ENCODE peak calls at places on chromosome 12, in eight cellular contexts. I, P, M, S, F, G, R and U are unnamed samples.
A peak's percentile ranks its signal among the peaks of the same experiment; 100 is the strongest.

GRCh38 chr12:110339184-110339952 is 58.3 kb downstream of the ATP2A2 start:
- DNase-seq in I (no peak), P (no peak), M (no peak), S (no peak), F (no peak), G (no peak), R (no peak), U (no peak)

GRCh38 chr12:99386907-99387306 is 260.6 kb upstream of the GARIN6 start:
- DNase-seq in I (peak; percentile 65), P (peak; percentile 3), M (no peak), S (no peak), F (peak; percentile 8), G (peak; percentile 48), R (peak; percentile 59), U (no peak)

GRCh38 chr12:25459541-25459951 is 93.5 kb downstream of the LMNTD1 start:
- DNase-seq in I (no peak), P (no peak), M (no peak), S (no peak), F (no peak), G (no peak), R (no peak), U (no peak)

GRCh38 chr12:12791756-12792346 is 6.4 kb downstream of the APOLD1 start:
- DNase-seq in I (no peak), P (peak; percentile 69), M (no peak), S (no peak), F (peak; percentile 22), G (no peak), R (peak; percentile 59), U (no peak)

GRCh38 chr12:47034661-47035060 is 44.8 kb upstream of the PCED1B start:
- DNase-seq in I (no peak), P (no peak), M (no peak), S (no peak), F (peak; percentile 41), G (no peak), R (no peak), U (no peak)

GRCh38 chr12:47602330-47602729 is 103.5 kb downstream of the RPAP3 start:
- DNase-seq in I (no peak), P (no peak), M (peak; percentile 35), S (no peak), F (peak; percentile 52), G (no peak), R (no peak), U (no peak)

GRCh38 chr12:48995061-48995879 is 3.9 kb downstream of the DDN start:
- DNase-seq in I (peak; percentile 94), P (peak; percentile 98), M (peak; percentile 77), S (peak; percentile 86), F (peak; percentile 73), G (peak; percentile 67), R (peak; percentile 93), U (peak; percentile 88)

GRCh38 chr12:48118491-48118890 is 673 bp upstream of the PFKM start:
- DNase-seq in I (no peak), P (no peak), M (no peak), S (no peak), F (no peak), G (no peak), R (peak; percentile 8), U (no peak)

GRCh38 chr12:94997061-94997460 is 6.4 kb downstream of the NDUFA12 start:
- DNase-seq in I (no peak), P (no peak), M (no peak), S (no peak), F (no peak), G (no peak), R (no peak), U (no peak)

GRCh38 chr12:9925746-9926393 is 6.3 kb downstream of the CLEC2A start:
- DNase-seq in I (peak; percentile 75), P (peak; percentile 7), M (peak; percentile 60), S (no peak), F (peak; percentile 41), G (peak; percentile 9), R (peak; percentile 30), U (no peak)

DNA sequence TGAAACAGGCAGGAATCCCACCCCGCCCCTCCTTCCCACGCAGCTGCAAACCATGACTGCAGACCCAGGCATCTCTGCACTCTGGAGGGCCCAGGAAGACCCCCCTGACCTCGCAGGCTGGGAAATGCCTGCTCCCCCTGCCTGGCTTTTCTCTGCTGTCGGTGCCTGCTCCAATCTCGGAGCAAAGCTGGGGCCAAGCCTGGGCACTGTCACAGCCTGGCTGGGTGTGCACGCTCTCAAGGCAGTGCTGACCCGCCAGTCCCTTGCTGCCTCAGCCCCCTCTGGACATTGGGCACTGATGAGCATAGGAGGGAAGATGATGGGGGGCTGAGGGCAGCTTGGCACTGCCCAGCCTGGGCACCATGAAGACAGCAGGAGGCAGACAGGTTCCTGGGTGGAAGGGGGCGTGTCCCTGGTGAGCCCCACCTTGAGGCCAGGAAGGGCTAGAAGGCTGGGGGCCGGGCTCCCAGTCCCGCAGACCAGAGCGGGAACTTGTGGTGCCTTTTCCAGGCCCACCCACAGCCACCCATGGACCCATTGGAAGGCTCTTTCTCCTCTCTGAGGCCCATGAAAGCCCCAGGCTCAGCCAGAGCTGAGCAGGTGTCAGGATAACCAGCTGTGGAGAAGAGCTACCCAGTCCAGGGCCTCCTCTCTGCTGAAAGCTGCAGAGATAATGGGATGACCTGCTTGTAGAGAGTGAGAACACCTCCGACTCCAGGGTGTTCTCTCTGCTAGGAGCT is 10.7 kb upstream of the ZNF605 start:
- DNase-seq in I (no peak), P (no peak), M (no peak), S (no peak), F (no peak), G (no peak), R (no peak), U (no peak)
- H3K9me3 ChIP-seq in I (no peaks in the 10 kb centered on the region), P (no peaks in the 10 kb centered on the region), M (no peaks in the 10 kb centered on the region), S (peaks cover 11% of the 10 kb centered on the region), F (peaks cover 31% of the 10 kb centered on the region), G (peaks cover 78% of the 10 kb centered on the region), R (no peaks in the 10 kb centered on the region), U (peaks cover 15% of the 10 kb centered on the region)

DNA sequence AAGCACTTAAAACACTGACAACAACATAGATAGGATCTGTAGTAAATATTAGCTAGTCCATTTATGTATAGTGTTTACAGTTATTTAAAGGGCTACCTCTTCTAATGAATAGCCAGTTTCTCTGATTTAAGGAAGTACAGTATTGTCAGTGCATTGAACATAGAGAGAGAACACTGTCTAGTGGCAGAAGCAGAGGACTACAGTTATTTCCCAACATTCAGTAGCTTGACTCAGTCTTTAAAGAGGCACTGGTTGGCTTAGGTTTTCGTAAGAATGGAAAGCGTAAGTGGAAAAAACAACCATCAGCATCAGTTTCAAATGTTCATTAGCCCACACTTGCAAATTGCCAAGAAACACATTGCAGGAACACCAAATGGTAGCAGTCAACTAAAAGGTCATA is 125.0 kb upstream of the HMGA2 start:
- DNase-seq in I (no peak), P (no peak), M (peak; percentile 43), S (no peak), F (peak; percentile 65), G (no peak), R (no peak), U (no peak)
- TF ChIP-seq CTCF in I (no peak), P (peak; percentile 51), M (peak; percentile 6), S (no peak), F (peak; percentile 54), G (no peak), R (peak; percentile 53), U (no peak)

GRCh38 chr12:69918287-69918686 is 93.3 kb downstream of the MYRFL start:
- DNase-seq in I (no peak), P (no peak), M (no peak), S (no peak), F (no peak), G (no peak), R (no peak), U (no peak)

GRCh38 chr12:69910739-69911138 is 85.7 kb downstream of the MYRFL start:
- DNase-seq in I (no peak), P (no peak), M (no peak), S (no peak), F (no peak), G (no peak), R (no peak), U (no peak)

GRCh38 chr12:69916541-69917270 is 91.7 kb downstream of the MYRFL start:
- DNase-seq in I (no peak), P (no peak), M (no peak), S (no peak), F (no peak), G (no peak), R (no peak), U (no peak)

GRCh38 chr12:69919565-69919964 is 94.5 kb downstream of the MYRFL start:
- DNase-seq in I (no peak), P (no peak), M (no peak), S (no peak), F (no peak), G (no peak), R (no peak), U (no peak)

DNA sequence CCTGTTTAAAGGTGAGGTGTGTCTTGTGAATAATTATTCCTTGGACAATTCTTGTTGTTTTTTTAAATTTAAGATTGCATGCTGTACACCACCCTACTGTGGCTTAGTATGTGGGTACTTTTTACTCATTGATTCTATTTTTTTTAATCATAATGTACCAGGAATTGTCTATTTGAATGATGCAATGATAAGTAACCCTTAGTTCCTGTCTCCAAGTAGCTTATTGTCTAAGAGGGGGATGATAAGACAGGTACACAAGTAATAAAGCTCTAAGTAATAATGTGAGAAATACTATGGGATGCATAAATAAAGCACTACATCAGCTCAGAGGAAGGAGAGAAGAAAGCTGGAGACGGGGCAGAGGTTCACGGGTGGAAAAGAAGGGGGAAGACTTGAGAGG is 90.9 kb downstream of the MYRFL start:
- DNase-seq in I (no peak), P (no peak), M (no peak), S (no peak), F (no peak), G (no peak), R (no peak), U (no peak)
- H3K27ac ChIP-seq in I (no peak overlapping the region), P (no peak overlapping the region), M (no peak overlapping the region), S (no peak overlapping the region), F (no peak overlapping the region), G (no peak overlapping the region), R (no peak overlapping the region), U (no peak overlapping the region)

GRCh38 chr12:112539221-112539620 is 120.5 kb downstream of the PTPN11 start:
- DNase-seq in I (no peak), P (no peak), M (no peak), S (no peak), F (no peak), G (no peak), R (no peak), U (no peak)

GRCh38 chr12:112546996-112547395 is 128.2 kb downstream of the PTPN11 start:
- DNase-seq in I (no peak), P (no peak), M (no peak), S (no peak), F (no peak), G (no peak), R (no peak), U (no peak)

GRCh38 chr12:112546339-112546738 is 127.6 kb downstream of the PTPN11 start:
- DNase-seq in I (no peak), P (no peak), M (no peak), S (no peak), F (no peak), G (no peak), R (no peak), U (no peak)

GRCh38 chr12:112540021-112540420 is 121.3 kb downstream of the PTPN11 start:
- DNase-seq in I (no peak), P (no peak), M (no peak), S (no peak), F (no peak), G (no peak), R (no peak), U (no peak)

DNA sequence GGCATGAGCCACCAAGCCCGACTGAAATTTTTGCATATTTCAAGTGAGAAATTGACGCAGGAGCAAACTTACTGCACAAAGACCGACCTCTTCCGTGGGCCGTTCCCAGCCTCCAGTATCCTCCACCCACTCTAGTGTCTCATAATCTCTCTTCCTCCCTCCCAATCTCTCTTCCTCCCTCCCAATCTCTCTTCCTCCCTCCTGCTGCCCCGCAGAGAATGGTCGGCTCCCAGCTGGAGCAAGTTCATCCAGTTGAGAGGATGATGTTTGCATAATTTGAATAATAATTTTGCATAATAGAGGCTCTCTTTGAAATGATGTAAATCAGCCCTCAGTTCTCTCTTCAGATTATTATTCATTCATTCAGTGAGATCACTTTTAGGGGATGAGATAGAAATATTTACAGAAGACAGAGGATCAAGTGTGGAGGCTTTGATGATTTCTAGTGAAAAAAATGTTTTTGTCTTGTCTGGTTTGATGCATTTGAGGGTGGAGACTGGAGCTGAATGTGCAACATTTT is 125.0 kb downstream of the PTPN11 start:
- DNase-seq in I (no peak), P (no peak), M (no peak), S (no peak), F (no peak), G (no peak), R (no peak), U (no peak)
- H3K9me3 ChIP-seq in I (no peaks in the 10 kb centered on the region), P (no peaks in the 10 kb centered on the region), M (no peaks in the 10 kb centered on the region), S (no peaks in the 10 kb centered on the region), F (no peaks in the 10 kb centered on the region), G (no peaks in the 10 kb centered on the region), R (no peaks in the 10 kb centered on the region), U (no peaks in the 10 kb centered on the region)